ENCODE peak calls at places on chromosomes 12 and 14, in eight cellular contexts. H, Y, K, S, L, D, P and V are unnamed samples.

GRCh38 chr14:76396714-76397187 is 20.8 kb downstream of the ESRRB start:
- DNase-seq in H (peak), K (no peak), L (no peak), D (no peak), Y (no peak), P (no peak), S (no peak), V (no peak)

GRCh38 chr12:25694072-25694471 is 141.0 kb upstream of the LMNTD1 start:
- DNase-seq in L (peak), K (peak), S (no peak), Y (peak), P (no peak), D (no peak), H (no peak), V (no peak)

GRCh38 chr12:67826946-67827719 is 162.1 kb upstream of the IFNG-AS1 start:
- DNase-seq in S (no peak), P (no peak), Y (peak), H (no peak), L (peak), D (no peak), K (no peak), V (no peak)

GRCh38 chr14:34374998-34375740 is 86.9 kb downstream of the SPTSSA start:
- DNase-seq in P (no peak), S (no peak), K (no peak), L (peak), Y (no peak), D (no peak), H (no peak), V (no peak)

GRCh38 chr14:51677738-51678137 is 26.0 kb downstream of the FRMD6 start:
- DNase-seq in L (no peak), S (no peak), D (no peak), K (no peak), Y (no peak), P (no peak), H (no peak), V (no peak)

GRCh38 chr12:7176595-7176994 is 12.9 kb upstream of the PEX5 start:
- DNase-seq in L (no peak), D (no peak), S (no peak), P (no peak), Y (no peak), K (no peak), H (no peak), V (no peak)

GRCh38 chr12:67701121-67701520 is 52.6 kb downstream of the DYRK2 start:
- DNase-seq in P (no peak), D (no peak), H (no peak), S (no peak), K (no peak), Y (no peak), L (peak), V (no peak)

GRCh38 chr12:69241444-69242092 is 2.2 kb downstream of the CPSF6 start:
- DNase-seq in S (no peak), Y (no peak), D (no peak), L (peak), P (no peak), K (no peak), H (no peak), V (no peak)

GRCh38 chr14:103846569-103847438 is 571 bp downstream of the PPP1R13B start:
- DNase-seq in Y (no peak), L (peak), S (peak), H (no peak), P (peak), D (no peak), K (peak), V (no peak)

GRCh38 chr14:41022932-41023331 is 583.7 kb upstream of the LRFN5 start:
- DNase-seq in P (no peak), D (no peak), S (no peak), L (no peak), H (peak), Y (no peak), K (no peak), V (no peak)

GRCh38 chr12:11622774-11623375 is 26.6 kb upstream of the ETV6 start:
- DNase-seq in H (no peak), D (no peak), L (no peak), P (no peak), S (no peak), Y (no peak), K (no peak), V (no peak)
- TF ChIP-seq CTCF in H (peak), D (peak), L (peak), P (peak), S (no peak), Y (no peak), K (peak), V (no peak)

GRCh38 chr12:33588082-33588712 is 148.6 kb upstream of the SYT10 start:
- DNase-seq in Y (peak), P (peak), D (no peak), H (no peak), K (peak), S (no peak), L (peak), V (no peak)
- H3K4me3 ChIP-seq in Y (no peak), P (no peak), D (no peak), H (no peak), K (no peak), S (no peak), L (no peak), V (no peak)

GRCh38 chr12:57725851-57726150 is 12.7 kb downstream of the AGAP2 start:
- DNase-seq in S (no peak), L (no peak), K (no peak), H (no peak), D (no peak), Y (no peak), P (no peak), V (no peak)

GRCh38 chr12:57724936-57725740 is 13.4 kb downstream of the AGAP2 start:
- DNase-seq in K (no peak), H (no peak), Y (no peak), L (no peak), P (no peak), D (no peak), S (no peak), V (no peak)

GRCh38 chr12:57726151-57726883 is 12.2 kb downstream of the AGAP2 start:
- DNase-seq in D (peak), S (peak), P (peak), L (peak), Y (peak), H (peak), K (peak), V (no peak)

GRCh38 chr12:57727758-57728395 is 10.7 kb downstream of the AGAP2 start:
- DNase-seq in L (no peak), K (no peak), P (peak), H (no peak), Y (no peak), S (no peak), D (no peak), V (no peak)

DNA sequence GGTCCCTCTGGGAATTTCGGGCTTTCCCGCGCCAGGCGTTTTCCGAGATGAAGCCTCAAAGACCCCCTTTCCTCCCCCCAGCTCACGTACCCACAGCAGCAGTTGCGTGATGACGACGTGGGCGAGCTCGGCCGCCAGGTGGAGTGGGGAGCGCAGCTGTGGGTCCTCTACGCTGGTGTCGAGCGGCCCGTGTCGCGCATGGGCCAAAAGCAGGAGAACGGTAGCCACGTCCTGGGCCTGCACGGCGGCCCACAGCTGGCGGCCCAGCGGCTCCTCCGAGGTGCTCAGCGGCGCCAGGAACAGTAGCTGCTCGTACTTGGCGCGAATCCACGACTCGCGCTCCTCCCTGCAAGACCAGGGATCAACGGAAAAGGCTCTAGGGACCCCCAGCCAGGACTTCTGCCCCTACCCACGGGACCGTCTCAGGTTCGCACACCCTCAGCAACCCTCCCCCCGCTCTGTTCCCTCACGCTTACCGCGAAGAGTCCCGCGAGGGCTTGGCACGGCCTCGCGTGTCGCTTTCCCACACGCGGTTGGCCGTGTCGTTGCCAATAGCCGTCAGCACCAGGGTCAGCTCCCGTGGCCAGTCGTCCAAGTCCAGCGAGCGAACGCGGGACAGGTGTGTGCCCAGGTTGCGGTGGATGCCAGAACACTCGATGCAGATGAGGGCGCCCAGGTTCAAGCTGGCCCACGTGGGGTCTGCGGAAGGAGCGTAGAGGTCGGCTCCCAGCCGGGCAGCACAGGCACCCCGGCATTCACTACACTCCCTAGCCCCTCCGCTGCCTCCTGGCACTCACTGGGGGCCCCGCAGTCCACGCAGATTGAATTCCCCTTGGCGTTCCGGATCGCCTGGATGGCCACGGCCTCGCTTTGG is 11.4 kb downstream of the AGAP2 start:
- DNase-seq in H (no peak), D (no peak), S (peak), Y (no peak), K (no peak), L (no peak), P (peak), V (no peak)
- TF ChIP-seq CTCF in H (peak), D (no peak), S (peak), Y (no peak), K (peak), L (peak), P (peak), V (no peak)

GRCh38 chr14:100290607-100291304 is 15.5 kb downstream of the SLC25A29 start:
- DNase-seq in S (no peak), Y (no peak), L (no peak), D (no peak), P (no peak), H (no peak), K (no peak), V (peak)
- H3K4me3 ChIP-seq in S (no peak), Y (no peak), L (no peak), D (no peak), P (no peak), H (no peak), K (no peak), V (no peak)

DNA sequence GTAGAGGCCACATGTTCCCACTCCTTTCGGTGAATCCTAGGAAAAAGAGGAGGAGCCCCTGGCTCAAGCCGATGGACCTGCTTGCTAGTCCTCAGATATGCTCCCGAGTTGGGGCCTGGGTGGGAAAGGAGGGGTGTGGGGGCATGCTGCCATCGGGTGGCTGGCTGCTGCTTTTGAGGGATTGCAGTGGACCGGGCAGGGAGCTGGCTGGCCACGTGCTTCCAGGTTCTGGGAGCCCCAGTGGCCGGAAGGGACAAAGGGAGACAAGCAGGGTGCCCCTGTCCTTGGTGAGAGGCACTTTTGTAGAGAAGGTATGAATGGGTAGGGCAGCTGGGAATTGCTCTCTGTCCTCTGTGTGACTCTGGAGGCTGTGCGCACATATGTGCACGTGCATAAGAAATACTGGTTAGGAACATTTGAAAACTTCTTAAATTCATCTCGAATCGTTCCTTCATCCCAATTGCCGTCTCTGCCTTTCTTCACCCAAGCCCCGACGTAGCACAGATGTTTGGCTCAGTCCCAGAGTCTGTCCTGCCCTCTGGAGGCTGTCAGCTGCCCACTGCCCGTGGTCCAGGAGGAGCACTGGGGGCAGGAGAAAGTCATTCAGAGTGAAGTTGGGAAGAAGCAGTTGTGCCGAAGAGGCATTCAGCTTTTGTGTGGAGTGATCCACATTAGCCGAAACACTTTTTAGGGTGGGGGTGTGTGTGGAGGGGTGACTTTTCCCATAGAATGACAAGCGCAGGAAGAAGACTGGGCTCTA is 124.7 kb downstream of the TSPAN9 start:
- DNase-seq in K (peak), D (no peak), P (no peak), Y (no peak), L (no peak), H (no peak), S (no peak), V (no peak)
- TF ChIP-seq CTCF in K (no peak), D (no peak), P (peak), Y (no peak), L (no peak), H (no peak), S (no peak), V (no peak)

GRCh38 chr12:51874486-51874885 is 13.4 kb upstream of the ANKRD33 start:
- DNase-seq in Y (no peak), D (no peak), K (no peak), S (no peak), L (no peak), P (no peak), H (no peak), V (no peak)
- H3K4me3 ChIP-seq in Y (no peak), D (no peak), K (no peak), S (no peak), L (no peak), P (no peak), H (no peak), V (no peak)